ENCODE peak calls at places on chromosome 17, in six cellular contexts. X is left ventricle myocardium inferior, T is Peyer's patch, N is kidney epithelial cell, D is left lung, B is HFF-Myc. S is an unnamed sample.

GRCh38 chr17:43530303-43531081 is 15.6 kb downstream of the ETV4 start:
- DNase-seq in X (peak), T (peak), N (peak), D (peak), B (peak), S (no peak)

GRCh38 chr17:7234100-7235012 is at the start of gene DVL2:
- DNase-seq in X (peak), T (peak), N (no peak), D (peak), B (no peak), S (peak)

GRCh38 chr17:78105551-78105950 is 23.0 kb downstream of the TMC6 start:
- DNase-seq in X (no peak), T (no peak), N (no peak), D (no peak), B (no peak), S (no peak)

GRCh38 chr17:45305532-45306087 is 11.2 kb downstream of the MAP3K14 start:
- DNase-seq in X (no peak), T (no peak), N (no peak), D (no peak), B (no peak), S (no peak)

GRCh38 chr17:10077561-10078299 is 120.7 kb downstream of the GAS7 start:
- DNase-seq in X (no peak), T (no peak), N (no peak), D (no peak), B (no peak), S (no peak)

GRCh38 chr17:42720996-42721583 is 23.8 kb downstream of the EZH1 start:
- DNase-seq in X (no peak), T (no peak), N (peak), D (no peak), B (no peak), S (no peak)

GRCh38 chr17:57832299-57832698 is 17.5 kb downstream of the MRPS23 start:
- DNase-seq in X (no peak), T (no peak), N (no peak), D (no peak), B (no peak), S (no peak)

GRCh38 chr17:64281962-64282752 is 19.1 kb upstream of the TEX2 start:
- DNase-seq in X (peak), T (no peak), N (no peak), D (peak), B (peak), S (peak)

GRCh38 chr17:64095144-64095882 is 34.6 kb downstream of the ERN1 start:
- DNase-seq in X (no peak), T (no peak), N (no peak), D (no peak), B (no peak), S (no peak)

GRCh38 chr17:5419959-5420653 is at the start of gene RPAIN:
- DNase-seq in X (peak), T (peak), N (peak), D (peak), B (no peak), S (peak)

GRCh38 chr17:4738136-4739121 is 1.2 kb upstream of the ZMYND15 start:
- DNase-seq in X (no peak), T (peak), N (peak), D (no peak), B (no peak), S (no peak)

GRCh38 chr17:32907583-32907982 is 20.4 kb upstream of the TMEM98 start:
- DNase-seq in X (no peak), T (peak), N (no peak), D (no peak), B (no peak), S (no peak)

GRCh38 chr17:64984776-64985521 is 65.7 kb upstream of the LRRC37A3 start:
- DNase-seq in X (no peak), T (no peak), N (no peak), D (no peak), B (no peak), S (no peak)

GRCh38 chr17:12821376-12821940 is 32.2 kb downstream of the ARHGAP44 start:
- DNase-seq in X (no peak), T (no peak), N (no peak), D (no peak), B (no peak), S (no peak)

GRCh38 chr17:44203731-44204452 is 4.2 kb upstream of the ATXN7L3 start:
- DNase-seq in X (no peak), T (no peak), N (no peak), D (no peak), B (no peak), S (peak)

GRCh38 chr17:21268596-21269188 is 15.5 kb upstream of the NATD1 start:
- DNase-seq in X (no peak), T (no peak), N (no peak), D (no peak), B (no peak), S (no peak)

GRCh38 chr17:28548417-28549130 is 3.9 kb downstream of the UNC119 start:
- DNase-seq in X (no peak), T (no peak), N (no peak), D (no peak), B (no peak), S (no peak)

GRCh38 chr17:28551421-28552186 is 820 bp downstream of the UNC119 start:
- DNase-seq in X (no peak), T (peak), N (no peak), D (no peak), B (no peak), S (no peak)

GRCh38 chr17:28550858-28551257 is 1.6 kb downstream of the UNC119 start:
- DNase-seq in X (no peak), T (peak), N (no peak), D (no peak), B (no peak), S (no peak)

GRCh38 chr17:28547623-28548416 is 4.6 kb downstream of the UNC119 start:
- DNase-seq in X (peak), T (peak), N (no peak), D (peak), B (peak), S (peak)

DNA sequence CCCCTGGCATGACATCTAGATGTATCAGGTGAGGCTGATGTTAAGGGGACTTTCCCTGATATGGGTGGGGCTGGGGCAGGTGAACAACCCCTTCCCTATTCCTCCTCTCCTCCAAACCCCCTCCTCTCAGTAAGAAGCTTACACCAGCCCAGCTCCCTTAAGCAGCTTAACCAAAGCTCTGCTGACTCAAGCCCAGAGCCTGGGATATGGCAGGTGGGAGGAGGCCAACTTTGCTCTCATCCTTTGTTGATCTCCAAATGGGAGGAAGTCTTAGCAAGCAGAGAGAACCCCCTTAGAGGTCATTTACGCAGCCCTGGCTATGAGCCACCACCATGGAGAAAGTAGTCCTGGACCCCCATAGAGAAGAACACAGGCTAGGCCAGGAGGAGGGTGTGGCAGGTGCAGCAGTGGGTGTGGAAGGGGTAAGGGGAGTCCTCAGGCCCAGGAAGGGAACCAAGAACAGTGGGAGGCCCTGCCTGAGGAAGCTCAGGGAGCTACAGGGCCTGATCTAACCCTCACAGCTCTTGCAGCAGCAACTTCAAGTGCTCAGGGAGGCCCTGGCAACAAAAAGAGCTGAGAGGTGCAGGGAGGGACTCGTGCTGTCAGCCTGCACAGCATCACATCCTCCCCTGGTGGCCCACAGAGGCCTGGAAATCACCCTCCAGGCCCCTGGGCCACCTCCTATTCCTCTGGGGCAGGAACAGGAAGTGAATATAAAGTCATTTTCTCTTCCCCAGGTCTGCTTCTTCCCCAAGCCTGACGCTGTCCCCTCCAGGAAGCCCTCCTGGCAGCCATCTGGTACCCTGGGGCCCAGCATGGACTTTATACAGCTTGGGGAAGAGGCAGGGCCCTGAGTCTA is 2.9 kb downstream of the UNC119 start:
- DNase-seq in X (no peak), T (peak), N (no peak), D (no peak), B (no peak), S (peak)
- TF ChIP-seq CTCF in X (no peak), T (no peak), N (no peak), D (no peak), B (no peak), S (no peak)

GRCh38 chr17:50558581-50558954 is 1.9 kb upstream of the CACNA1G start:
- DNase-seq in X (no peak), T (no peak), N (no peak), D (no peak), B (no peak), S (no peak)
- H3K4me3 ChIP-seq in X (peak), T (peak), N (no peak), D (no peak), B (no peak), S (no peak)

GRCh38 chr17:73560661-73561060 is 83.6 kb downstream of the SDK2 start:
- DNase-seq in X (no peak), T (no peak), N (no peak), D (no peak), B (no peak), S (no peak)
- TF ChIP-seq CTCF in X (no peak), T (no peak), N (no peak), D (no peak), B (no peak), S (no peak)

DNA sequence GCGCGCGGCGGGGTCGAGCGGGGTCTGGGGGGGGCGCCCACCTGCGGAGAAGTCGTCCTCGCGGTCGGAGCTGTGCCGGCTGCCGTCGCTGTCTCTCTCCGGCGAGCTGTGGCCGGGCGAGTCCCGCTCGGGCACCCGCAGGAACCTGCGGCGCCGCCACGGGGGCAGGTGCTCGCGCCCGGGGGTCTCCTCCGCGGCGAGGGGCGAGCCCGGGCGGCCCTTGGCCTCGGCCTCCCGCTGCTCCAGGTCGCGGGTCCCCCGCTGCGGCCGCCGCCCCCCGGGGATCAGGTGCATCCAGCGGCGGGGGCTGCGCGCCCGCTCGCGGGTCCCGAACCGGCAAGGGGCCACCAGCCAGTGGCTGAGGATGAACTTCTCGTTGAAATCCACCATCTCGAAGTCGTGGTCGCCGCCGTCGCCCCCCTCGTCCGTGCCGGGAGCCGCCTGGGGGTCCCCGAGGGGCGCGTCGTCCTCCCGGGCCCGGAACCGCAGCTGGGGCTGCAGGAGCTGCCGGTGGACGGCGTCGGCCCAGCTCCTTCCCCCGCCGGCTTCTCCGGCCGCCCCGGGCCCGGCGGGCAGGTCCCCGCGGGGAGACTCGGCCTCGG is 41.4 kb upstream of the BHLHA9 start:
- DNase-seq in X (no peak), T (peak), N (no peak), D (no peak), B (no peak), S (no peak)
- H3K4me3 ChIP-seq in X (peak), T (peak), N (peak), D (peak), B (no peak), S (peak)

GRCh38 chr17:18182978-18183333 is 672 bp upstream of the ALKBH5 start:
- DNase-seq in X (peak), T (peak), N (no peak), D (peak), B (no peak), S (no peak)

GRCh38 chr17:18184143-18185007 is 747 bp downstream of the ALKBH5 start:
- DNase-seq in X (peak), T (peak), N (no peak), D (peak), B (no peak), S (no peak)

GRCh38 chr17:18185391-18185790 is 1.8 kb downstream of the ALKBH5 start:
- DNase-seq in X (no peak), T (no peak), N (no peak), D (no peak), B (no peak), S (no peak)

GRCh38 chr17:18182190-18182977 is 1.2 kb upstream of the ALKBH5 start:
- DNase-seq in X (peak), T (peak), N (no peak), D (peak), B (no peak), S (no peak)

GRCh38 chr17:18183334-18184142 is at the start of gene ALKBH5:
- DNase-seq in X (peak), T (peak), N (peak), D (peak), B (peak), S (peak)
- TF ChIP-seq CTCF in X (peak), T (peak), N (peak), D (peak), B (peak), S (peak)

DNA sequence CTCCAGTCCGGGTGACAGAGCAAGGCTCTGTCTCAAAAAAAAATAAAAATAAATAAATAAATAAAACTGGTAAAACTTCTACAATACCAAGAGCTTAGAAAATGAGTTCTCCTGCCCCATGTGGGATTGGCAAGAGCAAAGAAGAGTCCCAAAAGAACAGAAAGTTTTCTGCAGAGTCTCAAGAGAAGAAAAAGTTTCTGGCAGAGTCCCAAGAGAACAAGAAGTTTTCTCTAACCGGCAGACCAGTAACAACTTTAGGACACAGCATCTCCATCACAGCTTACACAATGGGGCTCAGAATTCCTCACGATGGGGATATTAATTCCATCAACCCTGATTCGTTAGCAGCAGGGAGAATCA is 1.1 kb downstream of the SLC39A11 start:
- DNase-seq in X (no peak), T (no peak), N (no peak), D (no peak), B (no peak), S (no peak)
- H3K4me3 ChIP-seq in X (peak), T (peak), N (peak), D (no peak), B (peak), S (peak)

GRCh38 chr17:46842835-46843234 is 8.5 kb upstream of the WNT9B start:
- DNase-seq in X (no peak), T (peak), N (no peak), D (no peak), B (no peak), S (no peak)
- TF ChIP-seq CTCF in X (peak), T (peak), N (peak), D (no peak), B (peak), S (peak)

GRCh38 chr17:61556224-61557188 is 34.5 kb downstream of the NACA2 start:
- DNase-seq in X (no peak), T (no peak), N (no peak), D (no peak), B (no peak), S (no peak)
- H3K4me3 ChIP-seq in X (no peak), T (no peak), N (no peak), D (no peak), B (no peak), S (no peak)

GRCh38 chr17:79970576-79971068 is 65.0 kb downstream of the TBC1D16 start:
- DNase-seq in X (peak), T (peak), N (no peak), D (no peak), B (no peak), S (no peak)
- TF ChIP-seq CTCF in X (peak), T (peak), N (no peak), D (peak), B (peak), S (peak)